ENCODE peak calls at places on chromosomes 13 and 19, in seven cellular contexts. Z, O, P, M, T, H and D are unnamed samples.

GRCh38 chr19:1853295-1854031 is 5.2 kb upstream of the REXO1 start:
- DNase-seq in Z (peak; percentile 94), O (peak; percentile 39), P (peak; percentile 94), M (peak; percentile 88), T (no peak), H (peak; percentile 69), D (peak; percentile 83)

GRCh38 chr13:112744306-112745021 is 54.6 kb downstream of the ATP11A start:
- DNase-seq in Z (no peak), O (no peak), P (peak; percentile 54), M (no peak), T (no peak), H (no peak), D (no peak)

GRCh38 chr19:8558325-8558724 is 18.9 kb downstream of the MYO1F start:
- DNase-seq in Z (no peak), O (no peak), P (no peak), M (no peak), T (no peak), H (no peak), D (no peak)

GRCh38 chr13:33509642-33510229 is 224.2 kb upstream of the STARD13 start:
- DNase-seq in Z (no peak), O (no peak), P (no peak), M (no peak), T (no peak), H (no peak), D (no peak)

GRCh38 chr13:21530656-21531055 is 71.6 kb upstream of the ZDHHC20 start:
- DNase-seq in Z (no peak), O (no peak), P (no peak), M (no peak), T (no peak), H (no peak), D (no peak)

GRCh38 chr13:91741925-91742324 is 343.5 kb downstream of the GPC5 start:
- DNase-seq in Z (no peak), O (no peak), P (no peak), M (no peak), T (no peak), H (no peak), D (no peak)

GRCh38 chr19:1130801-1131717 is 27.3 kb downstream of the GPX4 start:
- DNase-seq in Z (peak; percentile 70), O (no peak), P (no peak), M (no peak), T (no peak), H (no peak), D (peak; percentile 24)

GRCh38 chr19:17784201-17785008 is 10.5 kb upstream of the B3GNT3 start:
- DNase-seq in Z (peak; percentile 76), O (peak; percentile 40), P (peak; percentile 79), M (peak; percentile 74), T (no peak), H (peak; percentile 51), D (peak; percentile 77)

GRCh38 chr13:43411741-43412140 is 375.0 kb downstream of the ENOX1 start:
- DNase-seq in Z (peak; percentile 19), O (no peak), P (no peak), M (no peak), T (no peak), H (no peak), D (no peak)

GRCh38 chr19:42275103-42275502 is 6.1 kb downstream of the CIC start:
- DNase-seq in Z (no peak), O (no peak), P (no peak), M (peak; percentile 58), T (no peak), H (no peak), D (no peak)

GRCh38 chr13:95356916-95357315 is 55.7 kb upstream of the ABCC4 start:
- DNase-seq in Z (no peak), O (no peak), P (no peak), M (no peak), T (no peak), H (no peak), D (no peak)

GRCh38 chr13:20457670-20458069 is 68.0 kb downstream of the CRYL1 start:
- DNase-seq in Z (no peak), O (no peak), P (no peak), M (no peak), T (no peak), H (no peak), D (no peak)

GRCh38 chr13:49481788-49482187 is 14.0 kb upstream of the PHF11 start:
- DNase-seq in Z (no peak), O (no peak), P (no peak), M (no peak), T (no peak), H (no peak), D (no peak)

GRCh38 chr13:112990783-112991182 is 21.8 kb downstream of the MCF2L start:
- DNase-seq in Z (peak; percentile 80), O (no peak), P (no peak), M (peak; percentile 57), T (no peak), H (no peak), D (no peak)